ENCODE peak calls at places on chromosomes 13 and 19, in seven cellular contexts. N is colonic mucosa, P is OCI-LY7, U is T-helper 9 cell, H is T-helper 17 cell, W is skeletal muscle cell, D is NCI-H1417. J is an unnamed sample.
A peak's percentile ranks its signal among the peaks of the same experiment; 100 is the strongest.

GRCh38 chr19:48237057-48237456 is 18.7 kb downstream of the CARD8 start:
- DNase-seq in N (no peak), P (no peak), U (no peak), H (no peak), W (no peak), D (no peak), J (no peak)

GRCh38 chr19:49415102-49415809 is 8.0 kb downstream of the PTH2 start:
- DNase-seq in N (no peak), P (peak; percentile 19), U (no peak), H (no peak), W (peak; percentile 28), D (no peak), J (no peak)

GRCh38 chr13:50168803-50169202 is 153.6 kb downstream of the KCNRG start:
- DNase-seq in N (no peak), P (no peak), U (no peak), H (no peak), W (no peak), D (no peak), J (no peak)

GRCh38 chr13:109344552-109345157 is 441.7 kb downstream of the IRS2 start:
- DNase-seq in N (no peak), P (no peak), U (no peak), H (no peak), W (no peak), D (no peak), J (no peak)

GRCh38 chr19:16197188-16197621 is 506 bp upstream of the AP1M1 start:
- DNase-seq in N (no peak), P (peak; percentile 13), U (no peak), H (no peak), W (peak; percentile 86), D (no peak), J (no peak)

GRCh38 chr13:77338961-77339401 is 12.1 kb upstream of the MYCBP2 start:
- DNase-seq in N (no peak), P (peak; percentile 73), U (no peak), H (no peak), W (no peak), D (no peak), J (no peak)

GRCh38 chr13:77480071-77480470 is 55.4 kb upstream of the SCEL start:
- DNase-seq in N (no peak), P (no peak), U (no peak), H (no peak), W (no peak), D (peak; percentile 42), J (no peak)

GRCh38 chr19:4910594-4911273 is 1.4 kb downstream of the UHRF1 start:
- DNase-seq in N (peak; percentile 38), P (peak; percentile 58), U (peak; percentile 9), H (no peak), W (no peak), D (no peak), J (peak; percentile 40)

GRCh38 chr13:60583196-60583908 is 186.3 kb downstream of the TDRD3 start:
- DNase-seq in N (peak; percentile 19), P (no peak), U (no peak), H (no peak), W (no peak), D (no peak), J (no peak)

GRCh38 chr19:53982056-53982455 is 9.4 kb upstream of the CACNG6 start:
- DNase-seq in N (no peak), P (no peak), U (no peak), H (no peak), W (no peak), D (no peak), J (no peak)

GRCh38 chr19:23415034-23415433 is 19.8 kb upstream of the ZNF91 start:
- DNase-seq in N (peak; percentile 54), P (no peak), U (no peak), H (no peak), W (no peak), D (no peak), J (no peak)

GRCh38 chr13:23678768-23679167 is 108.6 kb downstream of the TNFRSF19 start:
- DNase-seq in N (no peak), P (no peak), U (no peak), H (no peak), W (no peak), D (no peak), J (no peak)

GRCh38 chr19:49492573-49493411 is 3.4 kb upstream of the RPS11 start:
- DNase-seq in N (no peak), P (peak; percentile 44), U (no peak), H (no peak), W (no peak), D (no peak), J (peak; percentile 79)

GRCh38 chr19:28966737-28967401 is 246.1 kb downstream of the UQCRFS1 start:
- DNase-seq in N (no peak), P (no peak), U (no peak), H (no peak), W (no peak), D (no peak), J (no peak)

GRCh38 chr19:40357655-40358054 is 9.2 kb downstream of the PLD3 start:
- DNase-seq in N (no peak), P (no peak), U (no peak), H (no peak), W (no peak), D (no peak), J (no peak)

GRCh38 chr19:31625575-31625974 is 276.3 kb upstream of the TSHZ3 start:
- DNase-seq in N (no peak), P (no peak), U (no peak), H (no peak), W (no peak), D (no peak), J (no peak)

GRCh38 chr19:38221421-38221820 is 2.6 kb downstream of the DPF1 start:
- DNase-seq in N (no peak), P (no peak), U (no peak), H (no peak), W (no peak), D (no peak), J (no peak)